ENCODE peak calls at places on chromosome 13, in nine cellular contexts. G is foreskin fibroblast, N is pancreas, X is thoracic aorta, I is AG04450, B is left lung, O is IMR-90, Y is heart right ventricle, W is mucosa of descending colon. D is an unnamed sample.

GRCh38 chr13:31073859-31074718 is 87.6 kb downstream of the HSPH1 start:
- DNase-seq in O (peak; percentile 69), G (no peak), B (no peak), X (no peak), I (no peak), Y (no peak), W (no peak), N (no peak), D (peak; percentile 34)

GRCh38 chr13:67230774-67231480 is 791 bp upstream of the PCDH9 start:
- DNase-seq in X (no peak), O (peak; percentile 64), Y (peak; percentile 53), G (peak; percentile 51), I (peak; percentile 23), N (peak; percentile 81), W (peak; percentile 55), B (peak; percentile 89), D (peak; percentile 52)

GRCh38 chr13:86002921-86003488 is 203.8 kb upstream of the SLITRK6 start:
- DNase-seq in I (no peak), G (no peak), N (no peak), B (no peak), X (no peak), Y (no peak), O (no peak), W (no peak), D (no peak)

GRCh38 chr13:111630411-111630810 is 310.0 kb downstream of the TEX29 start:
- DNase-seq in Y (no peak), O (no peak), B (no peak), I (no peak), W (no peak), X (no peak), N (no peak), G (no peak), D (no peak)

GRCh38 chr13:69912576-69913074 is 195.0 kb upstream of the ATXN8OS start:
- DNase-seq in Y (no peak), I (no peak), W (no peak), B (no peak), N (no peak), X (no peak), G (no peak), O (no peak), D (no peak)

GRCh38 chr13:39820606-39821005 is 165.1 kb downstream of the COG6 start:
- DNase-seq in I (no peak), G (no peak), W (no peak), B (no peak), N (no peak), X (no peak), O (no peak), Y (no peak), D (no peak)

GRCh38 chr13:39909634-39910033 is 254.2 kb downstream of the COG6 start:
- DNase-seq in W (no peak), O (no peak), N (no peak), Y (no peak), G (no peak), B (no peak), X (no peak), I (no peak), D (no peak)

GRCh38 chr13:107518780-107519179 is 696.6 kb downstream of the LIG4 start:
- DNase-seq in I (no peak), G (no peak), X (no peak), O (peak; percentile 45), B (no peak), N (no peak), Y (no peak), W (no peak), D (no peak)

GRCh38 chr13:79988573-79988972 is 352.4 kb downstream of the SPRY2 start:
- DNase-seq in I (no peak), G (peak; percentile 82), N (no peak), O (peak; percentile 83), Y (no peak), W (peak; percentile 38), B (no peak), X (no peak), D (peak; percentile 83)

GRCh38 chr13:54433511-54434206 is 1405.0 kb downstream of the OLFM4 start:
- DNase-seq in Y (no peak), G (no peak), B (no peak), W (no peak), O (no peak), X (no peak), N (no peak), I (no peak), D (no peak)

GRCh38 chr13:36866232-36866631 is 47.2 kb downstream of the RFXAP start:
- DNase-seq in N (no peak), W (no peak), O (no peak), B (no peak), G (no peak), I (no peak), Y (no peak), X (no peak), D (no peak)

GRCh38 chr13:84455143-84455905 is 573.0 kb upstream of the SLITRK1 start:
- DNase-seq in W (no peak), B (no peak), N (no peak), G (no peak), O (no peak), I (no peak), Y (no peak), X (no peak), D (no peak)

GRCh38 chr13:26498524-26499208 is 58.8 kb upstream of the WASF3 start:
- DNase-seq in N (no peak), B (no peak), I (no peak), Y (no peak), W (no peak), X (no peak), O (peak; percentile 43), G (no peak), D (no peak)

GRCh38 chr13:111975539-111976473 is 91.1 kb upstream of the SOX1 start:
- DNase-seq in O (no peak), N (no peak), W (no peak), B (no peak), I (no peak), Y (no peak), G (no peak), X (no peak), D (no peak)

GRCh38 chr13:79346300-79346914 is 59.6 kb downstream of the RBM26 start:
- DNase-seq in O (no peak), Y (no peak), W (no peak), B (no peak), X (no peak), N (no peak), G (no peak), I (no peak), D (peak; percentile 4)

GRCh38 chr13:98976941-98977340 is 923 bp downstream of the DOCK9 start:
- DNase-seq in I (no peak), O (peak; percentile 12), W (no peak), G (no peak), X (no peak), B (no peak), Y (no peak), N (no peak), D (peak; percentile 54)
- H3K4me3 ChIP-seq in I (no peak overlapping the region), O (no peak overlapping the region), W (no peak overlapping the region), G (peak overlapping the region; percentile 61), X (peak overlapping the region; percentile 71), B (peak overlapping the region; percentile 43), Y (peak overlapping the region; percentile 63), N (no peak overlapping the region), D (peak overlapping the region; percentile 18)

GRCh38 chr13:109708014-109708617 is 78.3 kb downstream of the IRS2 start:
- DNase-seq in I (no peak), X (no peak), B (no peak), Y (no peak), O (no peak), N (no peak), G (no peak), W (no peak), D (no peak)

GRCh38 chr13:109706015-109706715 is 80.2 kb downstream of the IRS2 start:
- DNase-seq in X (no peak), G (no peak), O (no peak), I (no peak), N (no peak), Y (no peak), W (no peak), B (no peak), D (no peak)

GRCh38 chr13:109703250-109703649 is 83.1 kb downstream of the IRS2 start:
- DNase-seq in I (no peak), X (no peak), B (no peak), W (no peak), N (no peak), G (no peak), Y (no peak), O (no peak), D (no peak)

GRCh38 chr13:109707044-109707794 is 79.2 kb downstream of the IRS2 start:
- DNase-seq in I (no peak), X (no peak), O (no peak), Y (no peak), G (no peak), W (no peak), B (no peak), N (no peak), D (no peak)

GRCh38 chr13:109704771-109705628 is 81.4 kb downstream of the IRS2 start:
- DNase-seq in B (peak; percentile 86), I (no peak), W (peak; percentile 71), G (no peak), X (no peak), O (no peak), N (no peak), Y (peak; percentile 14), D (no peak)
- TF ChIP-seq CTCF in B (no peak), I (no peak), W (no peak), G (no peak), X (no peak), O (no peak), N (no peak), Y (no peak), D (no peak)

DNA sequence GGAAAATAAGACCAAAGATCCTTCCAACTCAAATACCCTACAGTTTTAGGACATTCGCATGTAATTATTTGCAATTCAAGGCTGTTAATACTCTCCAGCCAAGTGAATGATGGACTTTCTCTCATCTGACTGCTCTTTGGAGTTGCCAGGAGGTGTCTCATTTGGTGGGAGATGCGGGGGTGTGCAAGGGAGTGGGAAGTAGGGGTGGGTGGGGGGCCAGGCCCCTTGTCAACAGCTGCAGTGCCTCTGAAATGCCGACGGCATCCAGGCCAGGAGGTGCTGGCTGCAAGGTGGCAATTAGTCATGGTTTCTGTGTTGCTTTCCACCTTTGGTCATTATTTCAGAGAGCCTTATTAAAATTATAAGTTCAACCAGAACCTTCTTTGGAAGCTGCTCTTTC is 121.5 kb downstream of the KL start:
- DNase-seq in Y (no peak), X (no peak), G (no peak), O (no peak), N (no peak), B (no peak), I (no peak), W (no peak), D (no peak)
- H3K4me3 ChIP-seq in Y (no peak overlapping the region), X (no peak overlapping the region), G (no peak overlapping the region), O (no peak overlapping the region), N (no peak overlapping the region), B (no peak overlapping the region), I (no peak overlapping the region), W (no peak overlapping the region), D (no peak overlapping the region)

DNA sequence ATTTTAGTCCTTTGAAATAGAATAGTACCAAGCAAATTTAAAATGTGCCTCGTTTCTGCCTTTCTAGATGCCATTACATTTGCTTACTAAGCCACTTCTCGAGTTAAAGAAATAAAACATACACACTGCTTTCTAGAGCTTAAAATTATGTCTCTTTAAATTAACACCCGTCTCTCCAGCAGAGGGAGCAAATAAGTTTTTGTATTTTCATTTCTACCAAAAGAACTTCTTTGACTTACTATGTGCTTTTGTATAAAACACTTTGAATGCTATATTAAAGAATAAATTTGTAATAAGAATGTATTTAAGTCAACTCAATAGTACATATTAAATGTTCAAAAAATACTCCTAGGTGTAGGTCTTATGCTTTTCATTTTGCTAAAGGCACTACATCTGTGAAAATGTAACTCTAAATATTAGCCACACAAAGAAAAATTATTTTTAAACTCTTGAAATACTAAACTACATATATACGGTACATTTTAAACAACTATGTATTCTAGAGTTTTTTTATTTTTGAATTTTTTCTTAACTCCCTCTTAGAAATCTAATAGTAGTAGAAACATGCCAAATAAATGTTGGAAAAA is 269.3 kb upstream of the MIR17HG start:
- DNase-seq in G (no peak), O (no peak), X (no peak), W (no peak), B (no peak), N (no peak), I (no peak), Y (no peak), D (no peak)
- TF ChIP-seq CTCF in G (peak; percentile 8), O (no peak), X (peak; percentile 29), W (no peak), B (no peak), N (peak; percentile 20), I (peak; percentile 30), Y (peak; percentile 40), D (no peak)

D was measured in AG10803.